ENCODE peak calls at places on chromosomes 16 and 17, in seven cellular contexts. O is RPMI7951; Q is GM13976; B is thoracic aorta; Z is stimulated activated CD4-positive, alpha-beta T cell treated with anti-CD3 and anti-CD28 coated beads, Interleukin-15, amount 100 ng/mL, for 1 hour; T is activated naive CD4-positive, alpha-beta T cell treated with anti-CD3 and anti-CD28 coated beads, Interleukin-2, amount 10 ng/mL, durations not matched to agents 7 days and 5 days; S is AG09309. R is an unnamed sample.

GRCh38 chr16:75380870-75381269 is 52.4 kb downstream of the CFDP1 start:
- DNase-seq in Z (no peak), O (peak), T (no peak), Q (no peak), B (no peak), S (no peak), R (no peak)

GRCh38 chr17:77449373-77449907 is 308.7 kb downstream of the SEC14L1 start:
- DNase-seq in Q (no peak), Z (no peak), O (no peak), T (no peak), B (no peak), S (no peak), R (no peak)

GRCh38 chr16:85077576-85078125 is 34.6 kb downstream of the CIBAR2 start:
- DNase-seq in Q (no peak), O (no peak), Z (no peak), B (no peak), S (no peak), T (no peak), R (peak)

GRCh38 chr17:62653002-62653830 is 25.7 kb downstream of the MRC2 start:
- DNase-seq in S (no peak), Z (peak), B (peak), O (peak), Q (peak), T (peak), R (peak)

GRCh38 chr17:17073006-17073626 is 30.9 kb downstream of the MPRIP start:
- DNase-seq in B (no peak), Q (no peak), Z (no peak), O (no peak), S (no peak), T (peak), R (no peak)

GRCh38 chr17:81831957-81832607 is 1.0 kb downstream of the MCRIP1 start:
- DNase-seq in S (no peak), B (no peak), O (peak), T (peak), Z (no peak), Q (no peak), R (no peak)

GRCh38 chr17:57257911-57258885 is 1.9 kb downstream of the MSI2 start:
- DNase-seq in T (peak), Q (no peak), S (no peak), Z (no peak), B (no peak), O (no peak), R (peak)

GRCh38 chr17:58786586-58787295 is 31.1 kb downstream of the PPM1E start:
- DNase-seq in O (peak), B (no peak), Z (no peak), Q (no peak), T (no peak), S (peak), R (no peak)

GRCh38 chr17:79862771-79863440 is 23.7 kb upstream of the CBX4 start:
- DNase-seq in B (no peak), S (no peak), Z (no peak), Q (no peak), O (no peak), T (no peak), R (no peak)

GRCh38 chr17:58447039-58447975 is 30.0 kb upstream of the RNF43 start:
- DNase-seq in Q (peak), B (no peak), O (peak), S (peak), Z (peak), T (peak), R (peak)

GRCh38 chr17:75078097-75079022 is 9.4 kb upstream of the SLC16A5 start:
- DNase-seq in S (no peak), T (no peak), B (no peak), Z (no peak), Q (peak), O (peak), R (peak)

GRCh38 chr17:31487648-31488263 is 96.3 kb downstream of the RAB11FIP4 start:
- DNase-seq in O (peak), Q (peak), S (no peak), B (peak), Z (peak), T (peak), R (peak)

GRCh38 chr17:44071772-44072171 is 1.2 kb downstream of the G6PC3 start:
- DNase-seq in T (no peak), Z (no peak), O (no peak), Q (no peak), B (no peak), S (no peak), R (no peak)

GRCh38 chr17:50687200-50688066 is 20.3 kb downstream of the ANKRD40 start:
- DNase-seq in T (no peak), S (no peak), Q (peak), O (peak), Z (no peak), B (no peak), R (no peak)

GRCh38 chr16:17294856-17295255 is 175.9 kb downstream of the XYLT1 start:
- DNase-seq in B (no peak), Z (no peak), O (no peak), Q (no peak), T (no peak), S (no peak), R (no peak)

GRCh38 chr16:89407925-89408300 is 82.4 kb downstream of the ANKRD11 start:
- DNase-seq in Z (no peak), B (no peak), O (peak), S (no peak), Q (no peak), T (no peak), R (peak)

GRCh38 chr16:50011707-50012106 is 13.3 kb upstream of the CNEP1R1 start:
- DNase-seq in S (no peak), O (no peak), Q (no peak), T (no peak), Z (no peak), B (no peak), R (no peak)

GRCh38 chr17:62670202-62670821 is 42.8 kb downstream of the MRC2 start:
- DNase-seq in B (no peak), Q (no peak), S (no peak), O (no peak), T (no peak), Z (no peak), R (no peak)

GRCh38 chr17:73340093-73340596 is 28.3 kb upstream of the CDC42EP4 start:
- DNase-seq in O (peak), Z (no peak), B (no peak), Q (no peak), T (no peak), S (peak), R (peak)

GRCh38 chr16:92431-93339 is 14.7 kb downstream of the MPG start:
- DNase-seq in T (no peak), O (no peak), Q (no peak), S (no peak), B (no peak), Z (no peak), R (no peak)

GRCh38 chr17:12815642-12816141 is 26.4 kb downstream of the ARHGAP44 start:
- DNase-seq in B (no peak), T (no peak), S (no peak), Q (peak), O (no peak), Z (no peak), R (no peak)

GRCh38 chr17:77610980-77611641 is 347.4 kb upstream of the TNRC6C start:
- DNase-seq in T (no peak), S (peak), Q (no peak), O (no peak), B (no peak), Z (no peak), R (no peak)

GRCh38 chr17:38898812-38899348 is 26.5 kb upstream of the LASP1NB start:
- DNase-seq in O (no peak), B (no peak), Z (peak), T (peak), S (no peak), Q (peak), R (peak)

GRCh38 chr16:1351582-1352362 is at the start of the genes GNPTG and TSR3:
- DNase-seq in S (peak), T (peak), Q (peak), O (peak), Z (peak), B (no peak), R (peak)

GRCh38 chr17:35345926-35346771 is 27.3 kb downstream of the SLFN11 start:
- DNase-seq in T (peak), B (peak), Q (peak), O (peak), S (peak), Z (no peak), R (peak)

GRCh38 chr17:6361733-6362132 is 73.2 kb downstream of the AIPL1 start:
- DNase-seq in O (peak), B (no peak), Z (no peak), S (no peak), Q (peak), T (no peak), R (no peak)

GRCh38 chr17:29630630-29631193 is 8.0 kb upstream of the CORO6 start:
- DNase-seq in Q (no peak), Z (no peak), O (no peak), B (no peak), T (no peak), S (no peak), R (no peak)

GRCh38 chr17:41065829-41066624 is at the start of gene KRTAP2-4:
- DNase-seq in O (peak), S (peak), Q (no peak), B (no peak), T (no peak), Z (no peak), R (no peak)

GRCh38 chr17:62611308-62611707 is 16.2 kb upstream of the MRC2 start:
- DNase-seq in Q (no peak), O (no peak), B (no peak), S (no peak), Z (no peak), T (no peak), R (no peak)

GRCh38 chr17:48520631-48521045 is 10.2 kb downstream of the HOXB1 start:
- DNase-seq in B (no peak), T (no peak), Q (no peak), S (no peak), Z (no peak), O (peak), R (no peak)

GRCh38 chr16:49600976-49601375 is 227.4 kb downstream of the C16orf78 start:
- DNase-seq in Z (no peak), O (no peak), B (no peak), T (no peak), S (no peak), Q (no peak), R (no peak)

GRCh38 chr16:20415541-20415940 is 6.2 kb downstream of the ACSM5 start:
- DNase-seq in S (no peak), O (peak), Z (no peak), Q (no peak), B (no peak), T (no peak), R (no peak)

GRCh38 chr16:11630230-11631056 is 37.8 kb upstream of the SNN start:
- DNase-seq in B (no peak), T (no peak), S (no peak), O (no peak), Z (no peak), Q (no peak), R (peak)

R was measured in right cardiac atrium.